ENCODE peak calls at places on chromosomes 7 and 10, in eight cellular contexts. N is suprapubic skin, G is upper lobe of right lung, H is colonic mucosa, J is GM23248, T is A673, L is right lobe of liver, U is PC-3. M is an unnamed sample.
A peak's percentile ranks its signal among the peaks of the same experiment; 100 is the strongest.

GRCh38 chr10:90579602-90580242 is 278.1 kb downstream of the HTR7 start:
- DNase-seq in N (no peak), G (no peak), H (no peak), J (peak; percentile 5), T (no peak), L (no peak), U (peak; percentile 80), M (no peak)

GRCh38 chr7:21030237-21030636 is 243.6 kb upstream of the SP8 start:
- DNase-seq in N (no peak), G (no peak), H (no peak), J (no peak), T (no peak), L (no peak), U (no peak), M (no peak)

GRCh38 chr7:79093421-79093820 is 360.0 kb downstream of the MAGI2 start:
- DNase-seq in N (no peak), G (no peak), H (no peak), J (no peak), T (no peak), L (no peak), U (no peak), M (no peak)

GRCh38 chr10:17166699-17167098 is 34.8 kb downstream of the TRDMT1 start:
- DNase-seq in N (no peak), G (no peak), H (no peak), J (no peak), T (no peak), L (no peak), U (no peak), M (no peak)

GRCh38 chr7:142811154-142811737 is 40.5 kb downstream of the PRSS2 start:
- DNase-seq in N (no peak), G (no peak), H (no peak), J (peak; percentile 71), T (peak; percentile 61), L (no peak), U (peak; percentile 74), M (no peak)

GRCh38 chr10:80187465-80188409 is 17.6 kb downstream of the ANXA11 start:
- DNase-seq in N (no peak), G (no peak), H (peak; percentile 79), J (no peak), T (no peak), L (peak; percentile 54), U (peak; percentile 47), M (peak; percentile 95)

GRCh38 chr7:156402255-156402654 is 238.3 kb upstream of the RNF32 start:
- DNase-seq in N (no peak), G (no peak), H (no peak), J (no peak), T (no peak), L (no peak), U (no peak), M (no peak)

GRCh38 chr10:94315975-94316464 is 46.7 kb downstream of the NOC3L start:
- DNase-seq in N (no peak), G (no peak), H (no peak), J (peak; percentile 68), T (peak; percentile 6), L (no peak), U (no peak), M (no peak)

GRCh38 chr10:93166116-93166515 is 92.4 kb downstream of the CYP26A1 start:
- DNase-seq in N (no peak), G (no peak), H (no peak), J (no peak), T (no peak), L (peak; percentile 50), U (peak; percentile 1), M (no peak)

GRCh38 chr7:132666076-132666775 is 90.0 kb upstream of the PLXNA4 start:
- DNase-seq in N (no peak), G (no peak), H (no peak), J (peak; percentile 43), T (no peak), L (no peak), U (no peak), M (no peak)

GRCh38 chr10:5775705-5776104 is 37.5 kb downstream of the GDI2 start:
- DNase-seq in N (no peak), G (peak; percentile 68), H (no peak), J (no peak), T (no peak), L (peak; percentile 33), U (no peak), M (peak; percentile 93)

GRCh38 chr10:55183993-55184392 is 383.0 kb upstream of the PCDH15 start:
- DNase-seq in N (no peak), G (no peak), H (no peak), J (no peak), T (no peak), L (no peak), U (peak; percentile 38), M (no peak)

GRCh38 chr7:37394158-37394557 is 54.5 kb downstream of the ELMO1 start:
- DNase-seq in N (no peak), G (no peak), H (no peak), J (no peak), T (no peak), L (no peak), U (no peak), M (no peak)

DNA sequence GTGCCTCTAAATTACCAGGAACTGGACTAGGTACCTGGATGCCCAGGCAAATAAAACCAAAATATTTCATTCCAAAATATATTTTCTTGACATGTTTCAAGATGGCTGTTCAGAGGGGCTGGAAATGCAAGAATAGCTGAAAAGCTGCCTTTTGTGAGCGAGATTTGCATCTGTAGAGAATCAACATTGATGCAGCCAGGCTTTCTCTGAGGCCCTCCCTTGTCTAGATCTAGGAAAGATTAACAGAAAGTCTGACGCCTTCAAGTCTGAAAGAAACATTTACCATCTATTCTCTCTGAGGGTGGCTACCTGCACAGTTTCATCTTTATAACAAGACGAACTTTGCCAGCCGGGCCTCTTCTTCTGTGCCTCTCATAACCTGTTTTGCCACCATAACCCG is 170.1 kb downstream of the AKR1D1 start:
- DNase-seq in N (no peak), G (no peak), H (no peak), J (no peak), T (no peak), L (no peak), U (no peak), M (no peak)
- H3K9me3 ChIP-seq in N (no peaks in the 10 kb centered on the region), G (peaks cover 10% of the 10 kb centered on the region), H (no peaks in the 10 kb centered on the region), J (no peaks in the 10 kb centered on the region), T (no peaks in the 10 kb centered on the region), L (no peaks in the 10 kb centered on the region), U (no peaks in the 10 kb centered on the region), M (no peaks in the 10 kb centered on the region)

DNA sequence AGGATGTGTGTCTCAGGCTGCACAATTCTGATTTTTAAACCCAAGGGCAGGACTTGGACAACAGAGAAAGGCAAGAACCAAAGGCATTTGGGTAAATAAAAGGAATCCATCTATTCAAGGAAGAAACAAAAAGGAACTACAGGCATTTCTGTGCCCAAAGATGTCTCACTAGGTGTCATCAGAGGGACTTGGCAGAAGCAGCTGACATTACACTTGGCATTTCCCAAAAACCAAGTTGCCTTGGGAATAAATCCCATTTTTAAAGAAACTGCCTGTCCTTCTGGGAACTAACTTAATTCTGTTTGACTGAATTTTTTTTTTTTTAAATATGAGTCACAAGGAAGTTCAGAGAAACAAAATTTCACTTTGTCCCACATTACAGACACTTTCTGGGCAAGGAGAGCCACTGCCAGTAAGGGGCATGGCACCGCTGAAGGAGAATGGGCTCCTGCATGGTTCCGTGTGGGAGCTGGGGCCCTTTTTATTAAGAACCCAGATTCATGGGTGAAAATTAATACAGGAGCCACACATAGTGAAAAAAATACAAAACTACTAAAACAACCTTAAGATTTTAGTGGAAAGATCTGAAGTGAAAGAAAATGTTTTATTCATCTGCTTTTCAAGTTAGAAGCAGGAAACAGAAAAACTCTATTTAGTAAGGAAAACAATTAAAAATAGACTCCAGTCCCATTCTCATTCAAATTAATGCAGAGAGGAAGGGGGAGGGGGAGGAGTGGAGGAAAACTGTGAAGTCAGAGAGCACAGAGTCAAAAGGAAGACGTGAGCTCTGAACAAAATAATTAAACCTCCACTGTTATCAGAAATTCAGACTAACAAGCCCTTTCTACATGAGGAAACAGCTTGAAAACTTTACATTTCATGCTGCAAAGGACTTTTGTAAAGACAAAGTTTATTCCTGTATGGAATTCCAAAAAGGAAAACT is 118.4 kb upstream of the PDLIM1 start:
- DNase-seq in N (no peak), G (no peak), H (no peak), J (peak; percentile 4), T (peak; percentile 12), L (no peak), U (peak; percentile 66), M (no peak)
- H3K27me3 ChIP-seq in N (no peaks in the 10 kb centered on the region), G (no peaks in the 10 kb centered on the region), H (no peaks in the 10 kb centered on the region), J (peaks cover 3% of the 10 kb centered on the region), T (no peaks in the 10 kb centered on the region), L (no peaks in the 10 kb centered on the region), U (no peaks in the 10 kb centered on the region), M (no peaks in the 10 kb centered on the region)

DNA sequence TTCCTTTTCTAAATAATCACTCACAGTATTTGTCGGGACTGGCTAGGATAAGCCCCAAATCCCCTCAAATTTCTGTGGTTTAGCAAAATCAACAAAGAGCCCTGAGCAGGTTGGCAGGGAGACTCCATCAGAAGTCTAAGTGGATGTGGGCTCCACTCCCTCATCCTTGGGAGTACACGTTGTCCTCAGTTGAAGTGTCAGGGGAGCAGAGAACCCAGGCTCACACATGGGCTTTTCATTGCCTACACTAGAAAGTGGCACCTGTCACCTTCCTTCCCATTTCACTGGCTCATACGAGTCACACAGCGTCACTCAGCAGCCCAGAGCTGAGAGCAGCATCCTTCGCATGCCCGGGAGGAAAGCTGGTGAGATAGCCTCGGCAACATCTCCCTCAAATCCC is 421.3 kb upstream of the FZD8 start:
- DNase-seq in N (no peak), G (no peak), H (no peak), J (no peak), T (no peak), L (no peak), U (no peak), M (no peak)
- H3K9me3 ChIP-seq in N (peaks cover 7% of the 10 kb centered on the region), G (no peaks in the 10 kb centered on the region), H (no peaks in the 10 kb centered on the region), J (no peaks in the 10 kb centered on the region), T (no peaks in the 10 kb centered on the region), L (no peaks in the 10 kb centered on the region), U (peaks cover 23% of the 10 kb centered on the region), M (peaks cover 46% of the 10 kb centered on the region)

GRCh38 chr10:112559328-112559727 is 112.3 kb downstream of the VTI1A start:
- DNase-seq in N (no peak), G (no peak), H (no peak), J (no peak), T (no peak), L (no peak), U (no peak), M (no peak)

GRCh38 chr10:112564337-112564736 is 117.3 kb downstream of the VTI1A start:
- DNase-seq in N (no peak), G (no peak), H (no peak), J (no peak), T (no peak), L (no peak), U (no peak), M (no peak)

GRCh38 chr10:112565434-112566053 is 118.5 kb downstream of the VTI1A start:
- DNase-seq in N (no peak), G (no peak), H (peak; percentile 61), J (peak; percentile 81), T (peak; percentile 79), L (no peak), U (peak; percentile 83), M (no peak)

GRCh38 chr10:112562803-112563663 is 116.0 kb downstream of the VTI1A start:
- DNase-seq in N (no peak), G (no peak), H (no peak), J (no peak), T (no peak), L (no peak), U (peak; percentile 70), M (no peak)

GRCh38 chr10:112562122-112562521 is 115.1 kb downstream of the VTI1A start:
- DNase-seq in N (no peak), G (no peak), H (no peak), J (no peak), T (no peak), L (no peak), U (no peak), M (no peak)
- H3K27me3 ChIP-seq in N (no peaks in the 10 kb centered on the region), G (no peaks in the 10 kb centered on the region), H (no peaks in the 10 kb centered on the region), J (no peaks in the 10 kb centered on the region), T (no peaks in the 10 kb centered on the region), L (no peaks in the 10 kb centered on the region), U (no peaks in the 10 kb centered on the region), M (no peaks in the 10 kb centered on the region)

GRCh38 chr7:72335561-72336381 is 76.4 kb downstream of the CALN1 start:
- DNase-seq in N (no peak), G (no peak), H (no peak), J (no peak), T (no peak), L (no peak), U (no peak), M (no peak)
- H3K9me3 ChIP-seq in N (no peaks in the 10 kb centered on the region), G (no peaks in the 10 kb centered on the region), H (no peaks in the 10 kb centered on the region), J (no peaks in the 10 kb centered on the region), T (no peaks in the 10 kb centered on the region), L (no peaks in the 10 kb centered on the region), U (no peaks in the 10 kb centered on the region), M (peaks cover 17% of the 10 kb centered on the region)

M was measured in spleen.